ENCODE peak calls at places on chromosomes 4 and X, in five cellular contexts. U, X, E, R and N are unnamed samples.

GRCh38 chr4:166169111-166169510 is 296.1 kb downstream of the TLL1 start:
- DNase-seq in U (no peak), X (no peak), E (no peak), R (no peak), N (no peak)

GRCh38 chrX:19776753-19777152 is 110.6 kb downstream of the SH3KBP1 start:
- DNase-seq in U (no peak), X (no peak), E (no peak), R (peak; percentile 55), N (no peak)

GRCh38 chr4:179666226-179666625 is 2224.0 kb upstream of the AGA start:
- DNase-seq in U (no peak), X (no peak), E (no peak), R (no peak), N (no peak)

GRCh38 chr4:15577508-15577907 is 77.6 kb downstream of the FBXL5 start:
- DNase-seq in U (no peak), X (no peak), E (no peak), R (no peak), N (no peak)

GRCh38 chr4:64713256-64713840 is 304.1 kb upstream of the TECRL start:
- DNase-seq in U (no peak), X (no peak), E (no peak), R (no peak), N (peak; percentile 53)

GRCh38 chr4:125104616-125105015 is 210.1 kb upstream of the FAT4 start:
- DNase-seq in U (no peak), X (no peak), E (no peak), R (no peak), N (no peak)

GRCh38 chr4:54566608-54567007 is 91.1 kb upstream of the KIT start:
- DNase-seq in U (no peak), X (no peak), E (no peak), R (no peak), N (peak; percentile 58)

GRCh38 chrX:110665636-110666035 is 130.0 kb downstream of the CHRDL1 start:
- DNase-seq in U (no peak), X (peak; percentile 13), E (no peak), R (peak; percentile 3), N (no peak)

GRCh38 chrX:110218591-110218990 is 99.3 kb downstream of the AMMECR1 start:
- DNase-seq in U (no peak), X (no peak), E (no peak), R (no peak), N (no peak)

GRCh38 chrX:31251336-31251735 is 179.5 kb upstream of the FTHL17 start:
- DNase-seq in U (no peak), X (no peak), E (no peak), R (no peak), N (no peak)